ENCODE peak calls at places on chromosomes 2 and 18, in four cellular contexts. E is sigmoid colon, H is suprapubic skin, J is stomach. I is an unnamed sample.
A peak's percentile ranks its signal among the peaks of the same experiment; 100 is the strongest.

GRCh38 chr18:78635093-78635800 is 344.4 kb upstream of the SALL3 start:
- DNase-seq in J (no peak), E (no peak), H (no peak), I (no peak)

GRCh38 chr18:44764863-44765262 is 84.2 kb downstream of the SETBP1 start:
- DNase-seq in J (no peak), H (no peak), E (no peak), I (no peak)

GRCh38 chr2:137939026-137939425 is 25.2 kb upstream of the HNMT start:
- DNase-seq in H (no peak), J (no peak), E (no peak), I (no peak)

GRCh38 chr2:29632018-29632417 is 289.4 kb downstream of the ALK start:
- DNase-seq in E (no peak), H (no peak), J (no peak), I (no peak)

GRCh38 chr2:171475979-171476378 is 42.0 kb downstream of the DCAF17 start:
- DNase-seq in H (no peak), J (no peak), E (no peak), I (no peak)

GRCh38 chr2:230502593-230502992 is 86.6 kb downstream of the SP100 start:
- DNase-seq in J (no peak), H (no peak), E (no peak), I (no peak)

GRCh38 chr2:144350151-144350802 is 169.6 kb downstream of the ZEB2 start:
- DNase-seq in E (no peak), H (no peak), J (no peak), I (no peak)

GRCh38 chr2:122639721-122640120 is 884.3 kb downstream of the TSN start:
- DNase-seq in E (no peak), J (no peak), H (no peak), I (no peak)

GRCh38 chr2:191311627-191312026 is 66.4 kb downstream of the MYO1B start:
- DNase-seq in H (no peak), E (no peak), J (no peak), I (no peak)

GRCh38 chr18:420661-421060 is 79.8 kb downstream of the COLEC12 start:
- DNase-seq in H (no peak), J (no peak), E (no peak), I (no peak)
- H3K4me1 ChIP-seq in H (peaks cover 8% of the 10 kb centered on the region), J (no peaks in the 10 kb centered on the region), E (peaks cover 22% of the 10 kb centered on the region), I (no peaks in the 10 kb centered on the region)

DNA sequence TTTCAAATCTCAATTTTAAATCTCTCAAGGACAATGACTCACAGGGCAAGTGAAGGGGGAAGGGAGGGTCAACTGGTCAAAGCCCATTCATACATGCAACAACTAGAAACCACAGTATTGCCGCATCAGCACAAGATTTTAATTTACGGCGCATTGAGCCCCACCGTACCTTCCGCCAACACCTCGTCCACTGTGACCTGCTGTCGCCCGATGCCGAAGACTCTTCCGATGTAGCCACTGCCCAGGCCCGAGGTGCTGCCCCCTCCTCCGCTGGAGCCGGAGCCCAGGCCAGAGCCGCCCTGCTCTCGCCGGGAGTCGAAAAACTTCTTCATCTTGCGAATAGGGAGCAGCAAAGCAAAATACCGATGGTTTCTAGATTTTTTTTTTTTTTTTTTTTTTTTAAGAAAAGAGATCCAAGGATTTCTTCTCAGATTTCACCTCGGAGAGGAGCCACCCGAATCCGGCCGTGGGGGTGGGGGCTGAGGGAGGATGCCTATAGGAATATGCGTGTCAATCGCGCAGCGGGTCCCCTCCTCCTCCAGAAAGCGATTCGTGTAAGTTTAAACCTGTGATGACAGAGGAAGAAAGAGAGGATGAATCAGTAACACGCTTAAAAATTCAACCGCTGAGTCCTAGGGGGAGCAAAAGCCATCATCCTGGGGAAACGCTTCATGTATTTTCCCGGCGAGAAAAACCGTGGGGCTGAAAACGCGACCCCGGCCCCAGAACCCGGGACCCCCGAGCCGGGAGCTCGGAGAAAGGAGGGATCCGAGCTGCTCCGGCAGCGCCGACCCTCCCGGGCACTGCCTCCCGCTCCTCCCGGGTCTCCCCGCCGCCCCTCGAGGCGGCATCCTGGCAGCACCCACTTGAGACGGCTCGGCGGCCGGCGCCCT is 584 bp downstream of the AAK1 start:
- DNase-seq in E (peak; percentile 76), J (no peak), H (no peak), I (peak; percentile 43)
- TF ChIP-seq EP300 in E (no peak), J (no peak), H (no peak), I (no peak)

DNA sequence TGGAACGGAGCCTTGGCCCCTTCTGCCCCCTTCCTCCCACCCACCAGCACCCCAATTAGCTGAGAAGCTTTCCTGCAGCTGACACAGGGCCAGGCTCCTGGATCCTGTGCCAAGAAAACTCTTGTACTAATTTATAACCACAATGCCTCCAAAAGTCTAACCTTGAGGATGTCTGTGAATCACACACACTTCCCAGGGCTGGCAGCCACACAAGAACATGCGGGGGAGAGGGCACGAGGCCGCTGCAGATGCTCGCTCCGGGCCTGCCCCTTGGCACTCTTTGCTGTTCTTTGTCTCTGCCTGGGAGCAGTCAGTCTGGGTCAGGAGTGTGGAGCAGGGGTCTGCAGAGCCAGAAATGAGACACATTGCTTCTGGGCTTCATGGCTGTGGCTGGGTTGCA is 62.7 kb upstream of the KIF5C start:
- DNase-seq in J (no peak), E (peak; percentile 78), H (no peak), I (peak; percentile 41)
- TF ChIP-seq POLR2AphosphoS5 in J (no peak), E (peak; percentile 24), H (no peak), I (no peak)

GRCh38 chr2:129056309-129056958 is 737.8 kb upstream of the HS6ST1 start:
- DNase-seq in E (no peak), J (no peak), H (no peak), I (no peak)

GRCh38 chr2:129056959-129057317 is 738.3 kb upstream of the HS6ST1 start:
- DNase-seq in E (no peak), J (no peak), H (no peak), I (no peak)

GRCh38 chr2:129062160-129062912 is 743.7 kb upstream of the HS6ST1 start:
- DNase-seq in J (no peak), E (no peak), H (no peak), I (no peak)

GRCh38 chr2:129058981-129059380 is 740.3 kb upstream of the HS6ST1 start:
- DNase-seq in E (no peak), H (no peak), J (peak; percentile 29), I (no peak)

GRCh38 chr2:129061079-129061785 is 742.6 kb upstream of the HS6ST1 start:
- DNase-seq in E (no peak), J (no peak), H (no peak), I (no peak)
- H3K4me1 ChIP-seq in E (no peaks in the 10 kb centered on the region), J (peaks cover 6% of the 10 kb centered on the region), H (peaks cover 40% of the 10 kb centered on the region), I (no peaks in the 10 kb centered on the region)

DNA sequence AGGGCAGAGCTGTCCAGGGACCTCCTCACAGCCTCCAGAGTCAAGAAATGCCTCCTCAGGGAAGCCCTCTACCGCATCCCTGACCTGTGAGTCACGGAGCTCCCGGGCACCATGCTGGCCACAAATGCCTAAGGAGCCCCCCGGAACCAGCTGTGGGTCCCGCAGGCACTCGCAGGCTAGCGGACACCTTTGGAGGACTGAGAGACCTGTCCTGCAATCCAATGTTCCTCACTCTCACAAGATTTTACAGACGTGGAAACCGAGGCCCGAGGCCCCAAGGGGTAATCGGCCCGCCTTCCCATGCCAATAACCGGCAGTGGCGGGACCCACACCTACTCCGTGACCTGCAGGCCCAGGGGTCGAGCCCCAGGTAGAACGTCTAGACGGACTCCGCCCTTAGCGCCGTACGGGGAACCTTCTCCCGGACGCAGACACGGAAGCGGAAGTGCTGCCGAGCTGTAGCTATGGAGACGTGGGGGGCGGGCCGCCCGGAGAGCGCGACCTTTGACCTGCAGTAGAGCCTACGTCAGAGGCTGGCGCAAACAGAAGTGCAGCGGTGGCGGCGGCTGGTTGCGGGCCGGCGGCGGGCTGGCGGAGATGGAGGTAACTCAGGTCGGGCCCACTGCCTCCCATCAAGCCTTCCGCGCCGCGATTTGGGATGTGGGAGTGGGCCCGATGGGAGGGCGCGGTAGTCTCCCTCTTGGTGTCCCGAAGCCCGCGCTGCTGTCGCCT is at the start of gene GCC2:
- DNase-seq in H (peak; percentile 98), E (peak; percentile 97), J (peak; percentile 97), I (peak; percentile 98)
- TF ChIP-seq EP300 in H (no peak), E (peak; percentile 40), J (peak; percentile 35), I (no peak)

GRCh38 chr2:86274918-86275275 is 62.5 kb downstream of the REEP1 start:
- DNase-seq in H (no peak), J (peak; percentile 89), E (peak; percentile 79), I (peak; percentile 86)
- TF ChIP-seq POLR2AphosphoS5 in H (no peak), J (peak; percentile 31), E (no peak), I (peak; percentile 61)

GRCh38 chr18:58661423-58661822 is 9.8 kb upstream of the MALT1 start:
- DNase-seq in J (no peak), H (no peak), E (no peak), I (no peak)

GRCh38 chr18:58657494-58657893 is 13.8 kb upstream of the MALT1 start:
- DNase-seq in E (no peak), J (no peak), H (no peak), I (no peak)

GRCh38 chr18:58660915-58661314 is 10.3 kb upstream of the MALT1 start:
- DNase-seq in H (no peak), J (no peak), E (no peak), I (no peak)

GRCh38 chr18:58662118-58662517 is 9.1 kb upstream of the MALT1 start:
- DNase-seq in H (no peak), J (no peak), E (no peak), I (no peak)

GRCh38 chr18:58659691-58660090 is 11.6 kb upstream of the MALT1 start:
- DNase-seq in J (no peak), E (no peak), H (no peak), I (no peak)
- H3K4me1 ChIP-seq in J (no peaks in the 10 kb centered on the region), E (no peaks in the 10 kb centered on the region), H (peaks cover 2% of the 10 kb centered on the region), I (peaks cover 6% of the 10 kb centered on the region)

GRCh38 chr2:10454505-10454904 is 6.4 kb upstream of the ODC1 start:
- DNase-seq in H (no peak), E (peak; percentile 78), J (peak; percentile 55), I (no peak)
- TF ChIP-seq EP300 in H (no peak), E (no peak), J (no peak), I (no peak)

DNA sequence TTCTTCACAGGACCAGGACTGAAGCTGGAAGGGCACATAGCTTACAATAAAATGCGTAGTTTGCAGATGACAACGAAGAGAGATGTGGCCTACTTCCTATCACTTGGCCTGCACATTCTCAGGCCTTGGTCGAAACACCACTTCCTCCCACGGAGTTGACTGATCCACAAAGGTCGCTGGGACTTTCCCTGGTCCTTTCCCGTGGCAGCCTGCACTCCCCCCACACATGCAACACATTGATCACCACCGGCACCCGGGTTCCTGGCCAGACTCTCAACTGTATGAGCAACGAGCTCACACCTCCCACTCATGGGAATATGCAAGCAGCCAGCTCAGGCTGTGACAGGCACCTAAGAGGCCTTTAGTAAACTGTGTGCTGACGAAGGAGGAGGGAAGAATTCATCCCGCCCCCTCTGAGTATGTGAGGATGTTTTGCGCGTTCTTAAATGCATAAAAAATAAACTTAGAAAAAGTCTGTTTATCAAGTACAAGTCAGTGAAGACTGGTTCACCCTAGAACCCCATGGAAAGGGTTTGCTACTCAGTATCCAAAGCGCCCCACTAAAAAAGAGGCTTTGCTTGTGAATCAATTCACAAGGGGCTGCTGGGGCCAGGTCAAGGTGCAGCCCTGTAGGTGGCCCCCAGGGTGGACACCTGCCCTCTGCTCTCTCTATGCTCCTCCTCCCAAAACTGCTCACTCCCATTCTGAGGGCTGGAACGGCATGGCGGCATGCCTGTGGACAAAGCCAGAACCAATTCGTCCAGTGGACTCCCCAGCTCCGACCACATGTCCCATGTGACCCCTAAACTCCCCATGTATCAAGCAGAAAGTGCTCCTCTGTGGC is 154.3 kb downstream of the EIPR1 start:
- DNase-seq in J (no peak), H (no peak), E (no peak), I (no peak)
- TF ChIP-seq POLR2AphosphoS5 in J (no peak), H (no peak), E (no peak), I (no peak)